ENCODE peak calls at places on chromosomes 5 and 9, in five cellular contexts. One of them, this sample, is unnamed.

GRCh38 chr5:179919487-179920060 is 11.9 kb upstream of the TBC1D9B start:
- DNase-seq in mesothelial cell of epicardium: no peak
- DNase-seq in Ammon's horn: no peak
- DNase-seq in activated CD8-positive, alpha-beta T cell treated with anti-CD3 and anti-CD28 coated beads for 36 hours: no peak
- DNase-seq in NCI-H345: no peak
- DNase-seq in this sample: no peak

GRCh38 chr5:174430940-174431339 is 293.4 kb upstream of the MSX2 start:
- DNase-seq in mesothelial cell of epicardium: no peak
- DNase-seq in Ammon's horn: no peak
- DNase-seq in activated CD8-positive, alpha-beta T cell treated with anti-CD3 and anti-CD28 coated beads for 36 hours: no peak
- DNase-seq in NCI-H345: no peak
- DNase-seq in this sample: no peak

GRCh38 chr5:174624754-174625506 is 99.5 kb upstream of the MSX2 start:
- DNase-seq in mesothelial cell of epicardium: no peak
- DNase-seq in Ammon's horn: no peak
- DNase-seq in activated CD8-positive, alpha-beta T cell treated with anti-CD3 and anti-CD28 coated beads for 36 hours: no peak
- DNase-seq in NCI-H345: no peak
- DNase-seq in this sample: no peak

GRCh38 chr5:58599217-58599616 is 16.3 kb downstream of the RAB3C start:
- DNase-seq in mesothelial cell of epicardium: no peak
- DNase-seq in Ammon's horn: no peak
- DNase-seq in activated CD8-positive, alpha-beta T cell treated with anti-CD3 and anti-CD28 coated beads for 36 hours: no peak
- DNase-seq in NCI-H345: no peak
- DNase-seq in this sample: no peak

GRCh38 chr5:151772868-151773561 is 1.3 kb downstream of the G3BP1 start:
- DNase-seq in mesothelial cell of epicardium: no peak
- DNase-seq in Ammon's horn: peak
- DNase-seq in activated CD8-positive, alpha-beta T cell treated with anti-CD3 and anti-CD28 coated beads for 36 hours: no peak
- DNase-seq in NCI-H345: no peak
- DNase-seq in this sample: no peak

GRCh38 chr9:21031091-21031817 is at the start of gene HACD4:
- DNase-seq in mesothelial cell of epicardium: peak
- DNase-seq in Ammon's horn: peak
- DNase-seq in activated CD8-positive, alpha-beta T cell treated with anti-CD3 and anti-CD28 coated beads for 36 hours: peak
- DNase-seq in NCI-H345: peak
- DNase-seq in this sample: peak

GRCh38 chr5:28543699-28544098 is 1505.3 kb upstream of the CDH9 start:
- DNase-seq in mesothelial cell of epicardium: no peak
- DNase-seq in Ammon's horn: no peak
- DNase-seq in activated CD8-positive, alpha-beta T cell treated with anti-CD3 and anti-CD28 coated beads for 36 hours: no peak
- DNase-seq in NCI-H345: no peak
- DNase-seq in this sample: no peak

GRCh38 chr5:167565555-167565954 is 725.9 kb upstream of the WWC1 start:
- DNase-seq in mesothelial cell of epicardium: no peak
- DNase-seq in Ammon's horn: no peak
- DNase-seq in activated CD8-positive, alpha-beta T cell treated with anti-CD3 and anti-CD28 coated beads for 36 hours: no peak
- DNase-seq in NCI-H345: no peak
- DNase-seq in this sample: no peak

GRCh38 chr5:173688708-173689107 is 72.3 kb upstream of the BOD1 start:
- DNase-seq in mesothelial cell of epicardium: no peak
- DNase-seq in Ammon's horn: no peak
- DNase-seq in activated CD8-positive, alpha-beta T cell treated with anti-CD3 and anti-CD28 coated beads for 36 hours: no peak
- DNase-seq in NCI-H345: no peak
- DNase-seq in this sample: no peak

GRCh38 chr5:107088907-107089306 is 581.8 kb downstream of the EFNA5 start:
- DNase-seq in mesothelial cell of epicardium: no peak
- DNase-seq in Ammon's horn: no peak
- DNase-seq in activated CD8-positive, alpha-beta T cell treated with anti-CD3 and anti-CD28 coated beads for 36 hours: no peak
- DNase-seq in NCI-H345: no peak
- DNase-seq in this sample: no peak

GRCh38 chr5:145689235-145689634 is 145.9 kb downstream of the PRELID2 start:
- DNase-seq in mesothelial cell of epicardium: no peak
- DNase-seq in Ammon's horn: peak
- DNase-seq in activated CD8-positive, alpha-beta T cell treated with anti-CD3 and anti-CD28 coated beads for 36 hours: no peak
- DNase-seq in NCI-H345: no peak
- DNase-seq in this sample: no peak

GRCh38 chr5:88824892-88825781 is 57.8 kb downstream of the MEF2C start:
- DNase-seq in mesothelial cell of epicardium: no peak
- DNase-seq in Ammon's horn: no peak
- DNase-seq in activated CD8-positive, alpha-beta T cell treated with anti-CD3 and anti-CD28 coated beads for 36 hours: no peak
- DNase-seq in NCI-H345: no peak
- DNase-seq in this sample: no peak

GRCh38 chr5:114544561-114544960 is 182.7 kb downstream of the KCNN2 start:
- DNase-seq in mesothelial cell of epicardium: no peak
- DNase-seq in Ammon's horn: no peak
- DNase-seq in activated CD8-positive, alpha-beta T cell treated with anti-CD3 and anti-CD28 coated beads for 36 hours: no peak
- DNase-seq in NCI-H345: no peak
- DNase-seq in this sample: peak

GRCh38 chr9:14902561-14902960 is 7.7 kb downstream of the FREM1 start:
- DNase-seq in mesothelial cell of epicardium: no peak
- DNase-seq in Ammon's horn: no peak
- DNase-seq in activated CD8-positive, alpha-beta T cell treated with anti-CD3 and anti-CD28 coated beads for 36 hours: no peak
- DNase-seq in NCI-H345: no peak
- DNase-seq in this sample: no peak

GRCh38 chr9:35996358-35996970 is 38.5 kb upstream of the OR2S2 start:
- DNase-seq in mesothelial cell of epicardium: no peak
- DNase-seq in Ammon's horn: no peak
- DNase-seq in activated CD8-positive, alpha-beta T cell treated with anti-CD3 and anti-CD28 coated beads for 36 hours: no peak
- DNase-seq in NCI-H345: no peak
- DNase-seq in this sample: no peak

GRCh38 chr9:713046-713445 is 128.5 kb upstream of the DMRT1 start:
- DNase-seq in mesothelial cell of epicardium: no peak
- DNase-seq in Ammon's horn: no peak
- DNase-seq in activated CD8-positive, alpha-beta T cell treated with anti-CD3 and anti-CD28 coated beads for 36 hours: no peak
- DNase-seq in NCI-H345: no peak
- DNase-seq in this sample: no peak

GRCh38 chr5:77957-78804 is 13.8 kb upstream of the PLEKHG4B start:
- DNase-seq in mesothelial cell of epicardium: peak
- DNase-seq in Ammon's horn: no peak
- DNase-seq in activated CD8-positive, alpha-beta T cell treated with anti-CD3 and anti-CD28 coated beads for 36 hours: peak
- DNase-seq in NCI-H345: peak
- DNase-seq in this sample: peak

GRCh38 chr9:91285729-91286353 is 75.9 kb downstream of the AUH start:
- DNase-seq in mesothelial cell of epicardium: no peak
- DNase-seq in Ammon's horn: no peak
- DNase-seq in activated CD8-positive, alpha-beta T cell treated with anti-CD3 and anti-CD28 coated beads for 36 hours: no peak
- DNase-seq in NCI-H345: no peak
- DNase-seq in this sample: no peak